ENCODE peak calls at places on chromosomes 7 and 10, in five cellular contexts. H is GM23338; M is CD8-positive, alpha-beta memory T cell; O is tibial artery; S is naive thymus-derived CD4-positive, alpha-beta T cell. K is an unnamed sample.

GRCh38 chr10:7872041-7872442 is 53.7 kb downstream of the TAF3 start:
- DNase-seq in S (peak; percentile 51), O (no peak), M (no peak), H (peak; percentile 58), K (peak; percentile 22)

GRCh38 chr7:33157781-33158180 is 28.4 kb downstream of the BBS9 start:
- DNase-seq in M (no peak), S (no peak), H (no peak), O (no peak), K (no peak)

GRCh38 chr10:8614054-8614565 is 559.6 kb downstream of the GATA3 start:
- DNase-seq in H (no peak), M (no peak), S (no peak), O (no peak), K (no peak)

GRCh38 chr10:58280485-58280884 is 11.5 kb downstream of the CISD1 start:
- DNase-seq in H (no peak), S (no peak), M (no peak), O (no peak), K (no peak)

GRCh38 chr10:127577376-127577775 is 28.3 kb downstream of the NPS start:
- DNase-seq in M (no peak), O (no peak), H (no peak), S (no peak), K (no peak)

GRCh38 chr10:98172495-98172894 is 38.0 kb downstream of the R3HCC1L start:
- DNase-seq in H (peak; percentile 15), O (no peak), M (no peak), S (no peak), K (no peak)

GRCh38 chr10:22624289-22624738 is 90.1 kb downstream of the PIP4K2A start:
- DNase-seq in S (no peak), M (no peak), H (peak; percentile 55), O (no peak), K (no peak)

GRCh38 chr10:44477021-44477420 is 92.1 kb upstream of the CXCL12 start:
- DNase-seq in O (no peak), M (no peak), S (no peak), H (no peak), K (no peak)

GRCh38 chr7:103065666-103066065 is 8.9 kb downstream of the FBXL13 start:
- DNase-seq in S (no peak), M (peak; percentile 57), O (no peak), H (peak; percentile 74), K (peak; percentile 43)

GRCh38 chr10:45082176-45082575 is 81.5 kb downstream of the ZNF22 start:
- DNase-seq in H (no peak), O (no peak), S (no peak), M (no peak), K (no peak)

GRCh38 chr7:6096581-6096980 is 65.4 kb downstream of the ANKRD61 start:
- DNase-seq in O (no peak), H (no peak), M (no peak), S (no peak), K (no peak)

GRCh38 chr10:77889277-77889903 is 37.2 kb downstream of the DLG5 start:
- DNase-seq in H (peak; percentile 87), M (no peak), S (no peak), O (no peak), K (peak; percentile 67)

GRCh38 chr10:110357252-110357780 is 52.6 kb upstream of the SMNDC1 start:
- DNase-seq in O (no peak), H (no peak), M (peak; percentile 71), S (no peak), K (no peak)

GRCh38 chr7:92691578-92691977 is 101.4 kb upstream of the FAM133B start:
- DNase-seq in O (no peak), M (no peak), H (peak; percentile 83), S (peak; percentile 41), K (no peak)

GRCh38 chr7:46775776-46776175 is 806.1 kb downstream of the TNS3 start:
- DNase-seq in H (no peak), O (no peak), S (no peak), M (no peak), K (no peak)

GRCh38 chr7:7786595-7786994 is 68.2 kb upstream of the RPA3 start:
- DNase-seq in H (no peak), S (no peak), M (no peak), O (no peak), K (no peak)

GRCh38 chr7:7785349-7785973 is 67.1 kb upstream of the RPA3 start:
- DNase-seq in M (no peak), H (no peak), O (no peak), S (no peak), K (no peak)

GRCh38 chr7:7779888-7780287 is 61.5 kb upstream of the RPA3 start:
- DNase-seq in S (no peak), M (no peak), O (no peak), H (no peak), K (no peak)

DNA sequence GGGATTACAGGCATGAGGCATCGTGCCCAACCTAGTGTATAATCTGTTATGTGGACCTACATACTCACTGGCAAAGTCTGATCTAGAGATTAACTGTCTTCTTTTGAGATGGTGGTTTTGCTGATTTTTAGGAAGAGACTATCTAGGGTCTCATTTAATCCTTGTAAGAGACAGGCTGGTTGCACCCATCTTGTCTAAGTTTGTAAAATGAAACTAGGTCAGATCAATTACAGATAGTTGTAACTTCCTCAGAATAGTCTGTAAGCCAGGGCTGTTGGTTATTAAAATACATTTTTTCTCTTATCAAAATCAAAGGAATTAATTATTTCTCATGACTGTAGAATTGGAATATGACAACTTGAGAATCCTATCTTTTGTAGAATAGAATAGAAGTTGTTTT is 64.6 kb upstream of the RPA3 start:
- DNase-seq in O (no peak), M (no peak), S (no peak), H (no peak), K (no peak)
- H3K27me3 ChIP-seq in O (no peaks in the 10 kb centered on the region), M (no peaks in the 10 kb centered on the region), S (no peaks in the 10 kb centered on the region), H (no peaks in the 10 kb centered on the region), K (no peaks in the 10 kb centered on the region)

DNA sequence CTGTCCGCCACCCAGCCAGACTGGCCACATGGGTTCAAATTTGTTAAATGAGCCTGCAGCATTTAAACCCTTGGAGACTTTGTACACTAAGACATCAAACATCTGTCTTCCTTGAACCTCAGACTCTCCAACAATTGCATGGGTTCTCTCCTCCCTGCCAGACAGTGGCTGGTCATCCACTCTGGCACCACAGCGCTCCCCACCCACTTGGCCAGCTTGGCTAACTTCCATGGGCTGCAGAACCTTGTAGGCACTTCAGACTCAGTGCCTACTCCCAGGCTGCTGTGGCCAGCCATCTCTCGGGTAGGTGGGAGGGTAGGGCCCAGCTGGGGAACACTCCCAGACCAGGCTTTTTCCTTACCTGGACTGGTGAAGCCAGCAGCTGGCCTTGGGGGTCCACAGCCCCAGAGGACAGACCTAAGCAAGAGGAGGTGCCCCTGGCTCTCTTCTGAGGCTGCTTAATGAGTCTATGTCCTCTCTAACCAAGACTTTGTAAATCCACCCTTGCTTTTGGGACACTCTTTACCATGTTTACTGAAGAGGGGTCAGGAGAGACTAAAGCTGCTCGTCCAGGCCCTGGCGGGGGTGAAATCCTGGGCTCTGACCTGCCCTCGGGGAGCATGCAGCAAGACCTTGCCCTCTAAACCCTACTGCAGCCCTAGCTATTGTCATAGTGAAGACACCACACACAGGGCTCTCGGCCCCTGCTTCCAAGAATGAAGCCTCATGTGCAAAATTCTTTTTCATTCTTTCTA is 82.7 kb downstream of the ARHGAP22 start:
- DNase-seq in M (no peak), H (no peak), S (no peak), O (no peak), K (no peak)
- H3K27me3 ChIP-seq in M (no peaks in the 10 kb centered on the region), H (peaks cover 3% of the 10 kb centered on the region), S (no peaks in the 10 kb centered on the region), O (no peaks in the 10 kb centered on the region), K (no peaks in the 10 kb centered on the region)

DNA sequence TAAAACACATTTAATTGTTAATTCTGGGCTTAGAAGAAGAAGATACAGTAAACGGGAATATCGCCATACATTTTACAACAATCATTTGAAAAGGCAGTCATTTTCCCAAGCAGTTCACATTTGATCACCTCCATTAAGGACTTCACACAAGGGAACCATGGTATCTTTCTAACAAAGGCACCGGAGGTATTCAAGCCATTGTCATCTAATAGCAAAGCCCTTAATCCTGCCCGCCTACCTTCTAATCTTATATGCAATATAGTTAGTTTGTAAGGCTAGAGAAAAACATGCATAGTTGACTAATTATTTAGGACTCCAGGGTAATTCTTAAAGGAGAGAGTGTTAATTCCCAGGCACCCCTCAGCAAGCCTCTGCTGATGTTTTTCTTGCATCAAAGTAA is 83.1 kb downstream of the MRPL32 start:
- DNase-seq in O (no peak), H (no peak), S (no peak), M (no peak), K (no peak)
- H3K27me3 ChIP-seq in O (no peaks in the 10 kb centered on the region), H (no peaks in the 10 kb centered on the region), S (no peaks in the 10 kb centered on the region), M (peaks cover 4% of the 10 kb centered on the region), K (no peaks in the 10 kb centered on the region)

GRCh38 chr7:22295402-22296264 is 61.3 kb downstream of the RAPGEF5 start:
- DNase-seq in M (no peak), S (no peak), O (no peak), H (peak; percentile 17), K (no peak)

GRCh38 chr7:22291979-22292378 is 65.0 kb downstream of the RAPGEF5 start:
- DNase-seq in H (no peak), M (no peak), O (no peak), S (no peak), K (no peak)

GRCh38 chr7:22296916-22297315 is 60.0 kb downstream of the RAPGEF5 start:
- DNase-seq in S (no peak), H (no peak), O (no peak), M (no peak), K (no peak)

GRCh38 chr7:22292519-22292918 is 64.4 kb downstream of the RAPGEF5 start:
- DNase-seq in H (no peak), M (no peak), S (no peak), O (no peak), K (no peak)

DNA sequence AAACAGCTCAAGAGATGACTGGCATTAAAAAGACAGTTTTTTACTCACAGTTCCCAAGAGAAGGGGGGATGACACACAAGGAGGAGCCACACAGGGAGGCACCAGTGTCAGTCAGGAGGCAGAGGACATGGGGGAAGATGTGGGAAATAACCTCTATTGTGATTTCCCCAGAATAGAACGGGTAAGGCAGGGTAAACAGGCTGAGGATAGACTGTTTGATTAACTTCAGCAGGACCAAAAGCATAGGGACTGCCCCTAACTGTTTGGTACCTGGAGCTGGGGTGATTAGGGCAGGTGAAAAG is 60.7 kb downstream of the RAPGEF5 start:
- DNase-seq in S (no peak), M (no peak), H (no peak), O (no peak), K (no peak)
- H3K27me3 ChIP-seq in S (no peaks in the 10 kb centered on the region), M (no peaks in the 10 kb centered on the region), H (no peaks in the 10 kb centered on the region), O (no peaks in the 10 kb centered on the region), K (no peaks in the 10 kb centered on the region)

DNA sequence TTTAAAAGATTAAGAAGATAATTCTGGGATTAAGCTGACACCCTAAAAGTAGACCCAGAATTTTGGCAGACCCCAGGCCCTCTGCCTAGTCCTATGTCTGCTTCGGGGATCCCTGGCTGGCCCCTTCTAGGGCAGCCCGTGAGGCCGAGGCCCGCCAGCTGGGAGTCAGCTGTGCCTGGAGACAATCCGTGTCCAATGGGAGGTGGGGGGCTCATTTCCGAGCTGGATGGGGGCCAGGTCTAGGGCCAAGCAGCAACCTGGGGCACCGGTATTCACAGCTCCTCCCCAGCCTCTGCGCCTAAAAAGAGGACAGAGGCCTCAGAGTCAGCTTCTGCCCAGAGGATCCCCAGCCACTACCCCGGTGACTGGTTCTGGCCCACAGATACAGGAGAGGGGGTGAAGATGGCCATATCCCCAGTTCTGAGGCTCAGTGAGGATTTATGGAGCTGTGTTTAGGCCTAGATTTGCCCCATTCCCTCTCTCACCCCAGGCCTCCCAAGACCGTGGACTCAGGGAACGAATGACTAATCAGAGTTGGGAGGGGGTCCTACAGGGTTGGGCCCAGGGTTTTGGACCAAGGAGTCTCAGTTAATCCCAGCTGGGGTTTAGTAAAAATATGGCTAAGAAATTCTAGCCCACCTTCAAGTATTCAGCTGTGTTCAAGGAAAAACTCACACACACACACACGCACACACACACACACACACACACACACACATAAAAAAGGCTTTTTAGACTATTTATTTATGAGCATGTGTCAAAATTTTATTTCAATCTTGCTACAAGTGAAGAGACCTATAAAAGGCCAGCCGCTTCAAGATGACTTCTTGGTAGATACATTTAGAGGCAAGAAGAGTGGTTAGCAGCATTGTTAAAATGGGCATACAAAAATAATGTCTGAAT is 37.4 kb upstream of the LBX1 start:
- DNase-seq in O (no peak), H (no peak), S (no peak), M (no peak), K (peak; percentile 73)
- H3K27me3 ChIP-seq in O (no peaks in the 10 kb centered on the region), H (peaks cover 7% of the 10 kb centered on the region), S (no peaks in the 10 kb centered on the region), M (peaks cover 10% of the 10 kb centered on the region), K (peaks cover 3% of the 10 kb centered on the region)